ENCODE peak calls at places on chromosomes 12 and 14, in four cellular contexts. T, U, L and E are unnamed samples.

GRCh38 chr12:130212384-130212783 is 50.1 kb downstream of the FZD10 start:
- DNase-seq in L (no peak), T (no peak), U (no peak), E (no peak)

GRCh38 chr14:87430810-87431209 is 562.2 kb downstream of the GALC start:
- DNase-seq in T (no peak), L (peak), U (no peak), E (peak)

GRCh38 chr14:68894123-68894522 is 85.0 kb downstream of the ACTN1 start:
- DNase-seq in T (no peak), U (no peak), L (no peak), E (peak)

GRCh38 chr14:70212752-70213151 is 24.0 kb upstream of the SLC8A3 start:
- DNase-seq in T (no peak), U (no peak), L (no peak), E (no peak)

GRCh38 chr12:129762436-129762835 is 141.4 kb downstream of the TMEM132D start:
- DNase-seq in L (no peak), U (no peak), T (no peak), E (no peak)

GRCh38 chr12:94114166-94114565 is 34.2 kb upstream of the PLXNC1 start:
- DNase-seq in T (no peak), U (no peak), L (no peak), E (no peak)

GRCh38 chr12:46383654-46384450 is 11.3 kb upstream of the SLC38A2 start:
- DNase-seq in L (peak), U (peak), T (peak), E (peak)

GRCh38 chr14:73463411-73463810 is 5.1 kb upstream of the NUMB start:
- DNase-seq in U (peak), L (peak), T (no peak), E (peak)

GRCh38 chr14:54643696-54644176 is 76.8 kb downstream of the SAMD4A start:
- DNase-seq in T (peak), L (no peak), U (no peak), E (no peak)

GRCh38 chr12:98354520-98354919 is 160.9 kb upstream of the TMPO start:
- DNase-seq in U (no peak), L (no peak), T (no peak), E (no peak)

GRCh38 chr12:53217049-53217929 is 10.2 kb upstream of the ITGB7 start:
- DNase-seq in L (peak), T (no peak), U (no peak), E (peak)

GRCh38 chr12:31362759-31363415 is 36.9 kb upstream of the SINHCAF start:
- DNase-seq in L (no peak), U (no peak), T (peak), E (no peak)

GRCh38 chr14:98826618-98827017 is 445.4 kb downstream of the BCL11B start:
- DNase-seq in T (no peak), U (no peak), L (no peak), E (no peak)

GRCh38 chr14:90554341-90554740 is 157.5 kb downstream of the CALM1 start:
- DNase-seq in T (no peak), L (no peak), U (no peak), E (no peak)

GRCh38 chr12:121455766-121456420 is 56.0 kb downstream of the RNF34 start:
- DNase-seq in L (no peak), T (no peak), U (no peak), E (no peak)

GRCh38 chr12:124715121-124715990 is 147.9 kb upstream of the NCOR2 start:
- DNase-seq in T (peak), L (peak), U (no peak), E (no peak)

GRCh38 chr14:86646688-86647687 is 1117.0 kb downstream of the FLRT2 start:
- DNase-seq in L (peak), T (no peak), U (no peak), E (peak)

GRCh38 chr14:26531894-26532293 is 65.9 kb downstream of the NOVA1 start:
- DNase-seq in T (no peak), U (no peak), L (peak), E (peak)

GRCh38 chr14:40317690-40318089 is 885.5 kb upstream of the FBXO33 start:
- DNase-seq in L (no peak), U (no peak), T (no peak), E (no peak)

GRCh38 chr14:19800282-19801117 is 3.1 kb upstream of the OR4N2 start:
- DNase-seq in T (peak), L (no peak), U (no peak), E (no peak)

GRCh38 chr12:56104815-56105476 is 587 bp downstream of the PA2G4 start:
- DNase-seq in T (no peak), L (peak), U (no peak), E (peak)

GRCh38 chr14:100590726-100591452 is 3.7 kb upstream of the BEGAIN start:
- DNase-seq in T (no peak), L (no peak), U (no peak), E (no peak)

GRCh38 chr14:89369656-89370055 is 47.4 kb downstream of the FOXN3 start:
- DNase-seq in U (no peak), T (no peak), L (no peak), E (no peak)

GRCh38 chr12:89642959-89643358 is 65.7 kb downstream of the ATP2B1 start:
- DNase-seq in T (no peak), U (no peak), L (no peak), E (no peak)

GRCh38 chr14:23132970-23133369 is 13.9 kb upstream of the CEBPE start:
- DNase-seq in L (no peak), U (no peak), T (no peak), E (no peak)

GRCh38 chr14:90574640-90575131 is 177.9 kb downstream of the CALM1 start:
- DNase-seq in L (no peak), T (no peak), U (no peak), E (peak)

GRCh38 chr12:57604454-57605307 is at the start of gene DTX3:
- DNase-seq in L (peak), U (peak), T (no peak), E (peak)

GRCh38 chr12:12356467-12356885 is 402 bp upstream of the BORCS5 start:
- DNase-seq in L (no peak), T (no peak), U (no peak), E (no peak)

GRCh38 chr12:12358528-12358927 is 1.6 kb downstream of the BORCS5 start:
- DNase-seq in T (no peak), L (no peak), U (no peak), E (no peak)

GRCh38 chr12:12357697-12358476 is 1.0 kb downstream of the BORCS5 start:
- DNase-seq in U (no peak), L (no peak), T (no peak), E (peak)

GRCh38 chr12:12353807-12354206 is 3.1 kb upstream of the BORCS5 start:
- DNase-seq in L (no peak), U (no peak), T (no peak), E (no peak)

GRCh38 chr12:12356886-12357696 is at the start of gene BORCS5:
- DNase-seq in L (peak), T (peak), U (peak), E (peak)
- TF ChIP-seq CTCF in L (peak), T (no peak), U (no peak), E (peak)

GRCh38 chr12:4322789-4323188 is 1.8 kb downstream of the TIGAR start:
- DNase-seq in T (no peak), U (no peak), L (no peak), E (no peak)
- H3K4me3 ChIP-seq in T (no peak), U (no peak), L (peak), E (no peak)

GRCh38 chr12:8630131-8630530 is 17.5 kb upstream of the AICDA start:
- DNase-seq in U (no peak), L (no peak), T (no peak), E (no peak)
- TF ChIP-seq CTCF in U (no peak), L (no peak), T (no peak), E (no peak)

GRCh38 chr12:38771871-38772270 is 133.5 kb downstream of the CPNE8 start:
- DNase-seq in L (no peak), U (no peak), T (no peak), E (peak)
- H3K4me3 ChIP-seq in L (no peak), U (no peak), T (no peak), E (no peak)

GRCh38 chr12:43349863-43350262 is 202.1 kb downstream of the ADAMTS20 start:
- DNase-seq in L (no peak), T (no peak), U (no peak), E (peak)
- TF ChIP-seq CTCF in L (no peak), T (peak), U (no peak), E (no peak)

DNA sequence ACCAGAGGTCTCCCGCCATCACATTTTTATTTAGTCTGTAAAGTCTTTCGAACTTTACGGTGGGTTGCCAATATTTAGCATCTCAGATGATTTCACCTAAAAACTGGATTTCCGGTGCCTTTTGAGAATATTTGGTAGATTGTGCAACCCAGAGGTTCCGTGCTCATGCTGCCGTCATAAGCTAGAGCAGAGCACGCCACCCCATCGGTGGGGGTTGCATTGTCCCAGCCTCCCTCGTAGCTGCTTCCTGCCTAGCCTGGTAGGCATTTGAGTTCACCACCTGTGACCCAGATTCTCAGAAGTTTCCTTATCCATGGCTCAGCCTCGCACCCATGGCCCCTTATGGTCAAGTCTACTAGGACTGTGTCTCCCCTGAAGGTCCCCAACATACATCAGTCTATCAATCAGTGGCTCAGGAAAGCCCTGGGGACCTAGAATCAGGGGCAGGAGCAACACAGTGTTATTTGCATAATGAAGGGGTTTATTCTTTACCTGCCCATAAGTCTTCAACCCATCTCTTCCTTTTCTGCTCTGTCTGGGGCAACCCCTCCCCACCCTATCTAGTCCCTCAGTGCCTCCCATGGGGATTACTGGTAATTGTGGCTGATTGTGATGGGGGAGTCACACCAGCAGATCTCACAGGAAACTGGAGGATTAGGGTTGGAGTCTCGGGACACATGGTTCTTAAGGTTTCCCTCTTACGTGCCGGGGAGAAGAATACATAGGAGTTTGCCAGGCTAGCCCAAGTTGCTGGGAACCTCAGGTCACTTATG is 152.3 kb downstream of the PHETA1 start:
- DNase-seq in T (no peak), L (no peak), U (no peak), E (no peak)
- H3K4me3 ChIP-seq in T (no peak), L (no peak), U (no peak), E (no peak)

DNA sequence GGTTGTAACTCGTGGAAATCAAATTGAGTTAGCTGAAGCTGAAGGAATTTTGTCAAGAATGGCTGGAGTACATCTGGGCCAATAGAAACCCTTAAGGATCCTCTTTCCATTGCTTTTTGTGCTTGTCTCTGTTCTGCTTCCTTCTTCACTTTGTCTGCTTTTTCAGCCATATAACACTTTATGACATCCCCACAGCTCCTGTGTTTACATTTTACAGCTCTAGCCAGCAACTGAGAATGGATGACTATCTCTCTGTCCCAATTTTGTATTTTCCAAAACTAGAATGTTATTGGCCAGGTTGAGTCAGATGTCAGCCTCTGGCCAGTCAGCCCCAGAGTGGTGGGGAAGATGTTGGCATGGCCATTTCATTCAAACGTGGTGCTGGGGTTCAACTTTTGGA is 57.6 kb downstream of the PELI2 start:
- DNase-seq in L (no peak), U (no peak), T (no peak), E (no peak)
- TF ChIP-seq CTCF in L (no peak), U (no peak), T (no peak), E (no peak)

DNA sequence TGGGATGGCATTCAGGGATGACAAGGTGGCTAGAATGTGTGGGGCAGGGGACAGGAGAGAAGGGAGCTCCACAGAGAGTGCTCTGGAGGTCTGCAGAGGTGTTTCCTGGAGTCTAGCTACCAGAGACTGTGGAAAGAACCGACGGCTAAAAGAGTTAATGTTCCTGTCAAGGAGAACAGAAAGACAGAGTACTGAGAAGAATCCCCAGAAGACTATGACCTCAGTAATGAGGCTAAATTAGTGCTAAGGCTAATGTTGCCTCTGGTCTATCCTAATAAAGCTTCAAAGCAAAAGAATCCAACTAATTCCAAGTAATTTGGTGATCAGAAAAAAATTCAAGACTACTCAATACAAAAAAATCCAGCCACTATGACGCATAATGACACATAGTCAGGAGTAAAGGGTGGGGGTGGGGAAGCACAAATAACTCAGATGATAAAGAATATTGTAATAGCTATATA is 44.7 kb downstream of the FERMT2 start:
- DNase-seq in U (no peak), T (no peak), L (peak), E (peak)
- H3K4me3 ChIP-seq in U (no peak), T (no peak), L (peak), E (peak)